ENCODE peak calls at places on chromosomes 1 and 21, in six cellular contexts. One of them, this sample, is unnamed. For H3K4me1, the result is how much of the 10 kb centered on the place peaks cover.

GRCh38 chr1:172938676-172939075 is 112.1 kb downstream of the TNFSF18 start:
- DNase-seq in ovary: no peak
- DNase-seq in A549: no peak
- DNase-seq in esophagus squamous epithelium: no peak
- DNase-seq in breast epithelium: no peak
- DNase-seq in spleen: no peak
- DNase-seq in this sample: no peak

GRCh38 chr1:182917386-182917785 is 35.6 kb downstream of the SHCBP1L start:
- DNase-seq in ovary: no peak
- DNase-seq in A549: no peak
- DNase-seq in esophagus squamous epithelium: no peak
- DNase-seq in breast epithelium: no peak
- DNase-seq in spleen: no peak
- DNase-seq in this sample: no peak

GRCh38 chr1:178864326-178864725 is 6.6 kb downstream of the ANGPTL1 start:
- DNase-seq in ovary: no peak
- DNase-seq in A549: no peak
- DNase-seq in esophagus squamous epithelium: no peak
- DNase-seq in breast epithelium: no peak
- DNase-seq in spleen: no peak
- DNase-seq in this sample: no peak

GRCh38 chr1:228099331-228099732 is 3.8 kb downstream of the C1orf35 start:
- DNase-seq in ovary: no peak
- DNase-seq in A549: no peak
- DNase-seq in esophagus squamous epithelium: no peak
- DNase-seq in breast epithelium: no peak
- DNase-seq in spleen: peak
- DNase-seq in this sample: peak

GRCh38 chr1:90187186-90187585 is 192.3 kb downstream of the ZNF326 start:
- DNase-seq in ovary: no peak
- DNase-seq in A549: no peak
- DNase-seq in esophagus squamous epithelium: no peak
- DNase-seq in breast epithelium: no peak
- DNase-seq in spleen: no peak
- DNase-seq in this sample: no peak

GRCh38 chr1:87334351-87335174 is 5.9 kb downstream of the LMO4 start:
- DNase-seq in ovary: no peak
- DNase-seq in A549: no peak
- DNase-seq in esophagus squamous epithelium: no peak
- DNase-seq in breast epithelium: no peak
- DNase-seq in spleen: peak
- DNase-seq in this sample: peak

GRCh38 chr1:13706058-13706457 is 6.1 kb downstream of the PRDM2 start:
- DNase-seq in ovary: no peak
- DNase-seq in A549: no peak
- DNase-seq in esophagus squamous epithelium: no peak
- DNase-seq in breast epithelium: no peak
- DNase-seq in spleen: no peak
- DNase-seq in this sample: no peak

GRCh38 chr1:91980663-91981062 is 31.5 kb downstream of the BRDT start:
- DNase-seq in ovary: no peak
- DNase-seq in A549: no peak
- DNase-seq in esophagus squamous epithelium: no peak
- DNase-seq in breast epithelium: no peak
- DNase-seq in spleen: no peak
- DNase-seq in this sample: no peak

GRCh38 chr1:44420535-44420934 is 15.5 kb downstream of the RNF220 start:
- DNase-seq in ovary: no peak
- DNase-seq in A549: no peak
- DNase-seq in esophagus squamous epithelium: no peak
- DNase-seq in breast epithelium: no peak
- DNase-seq in spleen: no peak
- DNase-seq in this sample: no peak

GRCh38 chr1:232329103-232329788 is 300.7 kb downstream of the SIPA1L2 start:
- DNase-seq in ovary: no peak
- DNase-seq in A549: no peak
- DNase-seq in esophagus squamous epithelium: no peak
- DNase-seq in breast epithelium: no peak
- DNase-seq in spleen: no peak
- DNase-seq in this sample: no peak

GRCh38 chr21:42243026-42243425 is 24.1 kb downstream of the ABCG1 start:
- DNase-seq in ovary: no peak
- DNase-seq in A549: no peak
- DNase-seq in esophagus squamous epithelium: no peak
- DNase-seq in breast epithelium: no peak
- DNase-seq in spleen: no peak
- DNase-seq in this sample: no peak

GRCh38 chr1:232317336-232317735 is 312.6 kb downstream of the SIPA1L2 start:
- DNase-seq in ovary: no peak
- DNase-seq in A549: no peak
- DNase-seq in esophagus squamous epithelium: no peak
- DNase-seq in breast epithelium: no peak
- DNase-seq in spleen: no peak
- DNase-seq in this sample: no peak

GRCh38 chr1:66533804-66534745 is at the start of gene SGIP1:
- DNase-seq in ovary: peak
- DNase-seq in A549: no peak
- DNase-seq in esophagus squamous epithelium: no peak
- DNase-seq in breast epithelium: no peak
- DNase-seq in spleen: no peak
- DNase-seq in this sample: peak

GRCh38 chr1:70034403-70034802 is 171.0 kb downstream of the LRRC40 start:
- DNase-seq in ovary: no peak
- DNase-seq in A549: no peak
- DNase-seq in esophagus squamous epithelium: no peak
- DNase-seq in breast epithelium: no peak
- DNase-seq in spleen: no peak
- DNase-seq in this sample: no peak

GRCh38 chr1:179955318-179955638 is 668 bp downstream of the CEP350 start:
- DNase-seq in ovary: no peak
- DNase-seq in A549: peak
- DNase-seq in esophagus squamous epithelium: no peak
- DNase-seq in breast epithelium: no peak
- DNase-seq in spleen: no peak
- DNase-seq in this sample: no peak

GRCh38 chr1:222788328-222789156 is 26.3 kb upstream of the DISP1 start:
- DNase-seq in ovary: no peak
- DNase-seq in A549: no peak
- DNase-seq in esophagus squamous epithelium: no peak
- DNase-seq in breast epithelium: no peak
- DNase-seq in spleen: no peak
- DNase-seq in this sample: no peak

GRCh38 chr1:24692351-24692980 is 49.4 kb downstream of the SRRM1 start:
- DNase-seq in ovary: no peak
- DNase-seq in A549: no peak
- DNase-seq in esophagus squamous epithelium: no peak
- DNase-seq in breast epithelium: no peak
- DNase-seq in spleen: no peak
- DNase-seq in this sample: peak

GRCh38 chr1:8987881-8988617 is 38.2 kb downstream of the SLC2A7 start:
- DNase-seq in ovary: peak
- DNase-seq in A549: peak
- DNase-seq in esophagus squamous epithelium: no peak
- DNase-seq in breast epithelium: no peak
- DNase-seq in spleen: peak
- DNase-seq in this sample: peak

GRCh38 chr1:179953974-179954493 is 576 bp upstream of the CEP350 start:
- DNase-seq in ovary: peak
- DNase-seq in A549: peak
- DNase-seq in esophagus squamous epithelium: no peak
- DNase-seq in breast epithelium: no peak
- DNase-seq in spleen: no peak
- DNase-seq in this sample: peak

GRCh38 chr1:37288900-37289299 is 185.5 kb upstream of the ZC3H12A start:
- DNase-seq in ovary: no peak
- DNase-seq in A549: no peak
- DNase-seq in esophagus squamous epithelium: no peak
- DNase-seq in breast epithelium: no peak
- DNase-seq in spleen: peak
- DNase-seq in this sample: no peak

GRCh38 chr1:115873184-115873583 is 32.3 kb upstream of the NHLH2 start:
- DNase-seq in ovary: no peak
- DNase-seq in A549: no peak
- DNase-seq in esophagus squamous epithelium: no peak
- DNase-seq in breast epithelium: no peak
- DNase-seq in spleen: no peak
- DNase-seq in this sample: no peak

GRCh38 chr1:228818928-228819632 is 83.8 kb downstream of the RHOU start:
- DNase-seq in ovary: no peak
- DNase-seq in A549: no peak
- DNase-seq in esophagus squamous epithelium: no peak
- DNase-seq in breast epithelium: no peak
- DNase-seq in spleen: no peak
- DNase-seq in this sample: no peak

GRCh38 chr1:30117685-30118084 is 605.7 kb downstream of the MATN1 start:
- DNase-seq in ovary: no peak
- DNase-seq in A549: peak
- DNase-seq in esophagus squamous epithelium: no peak
- DNase-seq in breast epithelium: no peak
- DNase-seq in spleen: no peak
- DNase-seq in this sample: no peak

GRCh38 chr1:150621497-150622113 is 7.8 kb downstream of the ENSA start:
- DNase-seq in ovary: peak
- DNase-seq in A549: peak
- DNase-seq in esophagus squamous epithelium: no peak
- DNase-seq in breast epithelium: no peak
- DNase-seq in spleen: no peak
- DNase-seq in this sample: peak

GRCh38 chr21:34092241-34092921 is 19.0 kb downstream of the MRPS6 start:
- DNase-seq in ovary: no peak
- DNase-seq in A549: no peak
- DNase-seq in esophagus squamous epithelium: no peak
- DNase-seq in breast epithelium: no peak
- DNase-seq in spleen: no peak
- DNase-seq in this sample: no peak

DNA sequence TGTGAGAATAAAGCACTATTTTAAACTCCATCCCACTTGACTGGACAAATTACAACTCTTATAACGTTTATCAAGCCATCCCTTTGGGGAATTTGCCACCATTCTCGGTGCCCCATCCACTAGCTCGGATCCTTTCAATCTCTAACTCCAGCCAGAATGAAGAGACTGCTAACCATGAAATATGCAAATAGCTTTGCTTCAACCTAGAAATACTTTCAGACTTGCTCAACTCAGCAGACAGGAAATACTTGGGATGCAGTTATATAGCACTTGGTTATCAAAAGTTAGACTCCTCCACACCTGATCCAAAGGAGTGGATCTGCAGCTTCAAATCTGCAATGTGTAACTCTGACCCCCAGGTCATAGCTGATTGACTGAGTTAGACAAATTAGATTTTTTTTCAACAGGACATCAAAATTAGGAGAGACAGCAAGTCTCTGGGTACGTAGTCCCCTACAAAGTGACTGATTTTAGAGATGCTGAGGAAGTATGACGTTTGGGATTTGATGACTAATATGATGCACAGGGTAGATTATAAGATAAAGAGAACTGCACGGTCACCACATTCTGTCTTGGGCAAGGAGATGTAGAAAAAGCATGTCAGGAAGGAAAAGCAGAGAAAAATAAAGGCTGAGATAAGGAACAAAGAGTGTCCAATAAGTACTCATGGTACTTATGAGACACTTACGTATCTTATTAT is 496.0 kb downstream of the AGBL4 start:
- DNase-seq in ovary: no peak
- DNase-seq in A549: no peak
- DNase-seq in esophagus squamous epithelium: no peak
- DNase-seq in breast epithelium: no peak
- DNase-seq in spleen: no peak
- DNase-seq in this sample: no peak
- H3K4me1 ChIP-seq in ovary: under half
- H3K4me1 ChIP-seq in A549: under half
- H3K4me1 ChIP-seq in esophagus squamous epithelium: under half
- H3K4me1 ChIP-seq in breast epithelium: under half
- H3K4me1 ChIP-seq in spleen: under half
- H3K4me1 ChIP-seq in this sample: under half

GRCh38 chr1:204401747-204402146 is 9.9 kb downstream of the PPP1R15B start:
- DNase-seq in ovary: no peak
- DNase-seq in A549: no peak
- DNase-seq in esophagus squamous epithelium: no peak
- DNase-seq in breast epithelium: no peak
- DNase-seq in spleen: no peak
- DNase-seq in this sample: no peak

GRCh38 chr1:204404629-204405028 is 7.0 kb downstream of the PPP1R15B start:
- DNase-seq in ovary: no peak
- DNase-seq in A549: no peak
- DNase-seq in esophagus squamous epithelium: no peak
- DNase-seq in breast epithelium: no peak
- DNase-seq in spleen: no peak
- DNase-seq in this sample: no peak

GRCh38 chr1:204405988-204406387 is 5.6 kb downstream of the PPP1R15B start:
- DNase-seq in ovary: no peak
- DNase-seq in A549: no peak
- DNase-seq in esophagus squamous epithelium: no peak
- DNase-seq in breast epithelium: no peak
- DNase-seq in spleen: no peak
- DNase-seq in this sample: no peak

GRCh38 chr1:204400893-204401510 is 10.6 kb downstream of the PPP1R15B start:
- DNase-seq in ovary: no peak
- DNase-seq in A549: no peak
- DNase-seq in esophagus squamous epithelium: no peak
- DNase-seq in breast epithelium: no peak
- DNase-seq in spleen: no peak
- DNase-seq in this sample: no peak

DNA sequence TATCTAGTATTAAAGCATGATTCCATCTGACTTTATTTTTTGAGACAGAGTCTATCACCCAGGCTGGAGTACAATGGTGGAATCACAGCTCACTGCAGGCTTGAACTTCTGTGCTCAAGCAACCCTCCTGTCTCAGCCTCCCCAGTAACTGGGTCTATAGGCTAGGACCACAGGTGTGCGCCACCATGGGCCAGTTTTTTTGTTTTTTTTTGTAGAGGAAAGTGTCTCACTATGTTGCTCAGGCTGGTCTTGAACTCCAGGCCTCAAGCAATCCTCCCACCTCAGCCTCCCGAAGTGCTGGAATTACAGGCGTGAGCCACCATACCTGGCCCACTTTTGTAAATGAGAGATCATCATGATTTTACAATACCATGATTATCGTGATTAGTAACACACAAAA is 9.2 kb downstream of the PPP1R15B start:
- DNase-seq in ovary: no peak
- DNase-seq in A549: no peak
- DNase-seq in esophagus squamous epithelium: no peak
- DNase-seq in breast epithelium: no peak
- DNase-seq in spleen: no peak
- DNase-seq in this sample: no peak
- TF ChIP-seq POLR2A in ovary: no peak
- TF ChIP-seq POLR2A in A549: no peak
- TF ChIP-seq POLR2A in esophagus squamous epithelium: no peak
- TF ChIP-seq POLR2A in breast epithelium: no peak
- TF ChIP-seq POLR2A in spleen: no peak
- TF ChIP-seq POLR2A in this sample: no peak

GRCh38 chr21:35202431-35202830 is 153.3 kb upstream of the RUNX1 start:
- DNase-seq in ovary: no peak
- DNase-seq in A549: no peak
- DNase-seq in esophagus squamous epithelium: no peak
- DNase-seq in breast epithelium: no peak
- DNase-seq in spleen: no peak
- DNase-seq in this sample: no peak
- H3K4me1 ChIP-seq in ovary: under half
- H3K4me1 ChIP-seq in A549: under half
- H3K4me1 ChIP-seq in esophagus squamous epithelium: under half
- H3K4me1 ChIP-seq in breast epithelium: under half
- H3K4me1 ChIP-seq in spleen: under half
- H3K4me1 ChIP-seq in this sample: under half

GRCh38 chr1:156126043-156126700 is 11.7 kb downstream of the LMNA start:
- DNase-seq in ovary: peak
- DNase-seq in A549: peak
- DNase-seq in esophagus squamous epithelium: peak
- DNase-seq in breast epithelium: peak
- DNase-seq in spleen: peak
- DNase-seq in this sample: peak
- TF ChIP-seq POLR2A in ovary: peak
- TF ChIP-seq POLR2A in A549: no peak
- TF ChIP-seq POLR2A in esophagus squamous epithelium: no peak
- TF ChIP-seq POLR2A in breast epithelium: no peak
- TF ChIP-seq POLR2A in spleen: no peak
- TF ChIP-seq POLR2A in this sample: no peak

This sample was measured in sigmoid colon.